ENCODE peak calls at places on chromosome 20, in seven cellular contexts. One of them, this sample, is unnamed.

GRCh38 chr20:23998392-23998791 is 9.8 kb upstream of the GGTLC1 start:
- DNase-seq in adipocyte: no peak
- DNase-seq in stimulated activated CD8-positive, alpha-beta memory T cell treated with anti-CD3 and anti-CD28 coated beads, Interleukin-12 subunit alpha, Interleukin-12 subunit beta, amount 100 ng/mL, for 1 hour: no peak
- DNase-seq in GM10248: no peak
- DNase-seq in hippocampal formation: no peak
- DNase-seq in ureter: no peak
- DNase-seq in CD8-positive, alpha-beta memory T cell: no peak
- DNase-seq in this sample: no peak

GRCh38 chr20:3612795-3613560 is 50.2 kb downstream of the GFRA4 start:
- DNase-seq in hippocampal formation: no peak
- DNase-seq in GM10248: no peak
- DNase-seq in adipocyte: no peak
- DNase-seq in ureter: no peak
- DNase-seq in CD8-positive, alpha-beta memory T cell: no peak
- DNase-seq in stimulated activated CD8-positive, alpha-beta memory T cell treated with anti-CD3 and anti-CD28 coated beads, Interleukin-12 subunit alpha, Interleukin-12 subunit beta, amount 100 ng/mL, for 1 hour: no peak
- DNase-seq in this sample: no peak

GRCh38 chr20:415820-416322 is 7.8 kb downstream of the RBCK1 start:
- DNase-seq in adipocyte: no peak
- DNase-seq in stimulated activated CD8-positive, alpha-beta memory T cell treated with anti-CD3 and anti-CD28 coated beads, Interleukin-12 subunit alpha, Interleukin-12 subunit beta, amount 100 ng/mL, for 1 hour: no peak
- DNase-seq in GM10248: no peak
- DNase-seq in ureter: no peak
- DNase-seq in hippocampal formation: no peak
- DNase-seq in CD8-positive, alpha-beta memory T cell: no peak
- DNase-seq in this sample: peak; percentile 84

GRCh38 chr20:62686869-62687830 is 21.5 kb upstream of the NTSR1 start:
- DNase-seq in ureter: no peak
- DNase-seq in GM10248: no peak
- DNase-seq in CD8-positive, alpha-beta memory T cell: no peak
- DNase-seq in stimulated activated CD8-positive, alpha-beta memory T cell treated with anti-CD3 and anti-CD28 coated beads, Interleukin-12 subunit alpha, Interleukin-12 subunit beta, amount 100 ng/mL, for 1 hour: no peak
- DNase-seq in hippocampal formation: no peak
- DNase-seq in adipocyte: no peak
- DNase-seq in this sample: no peak

GRCh38 chr20:9930142-9930541 is 91.3 kb upstream of the PAK5 start:
- DNase-seq in CD8-positive, alpha-beta memory T cell: no peak
- DNase-seq in stimulated activated CD8-positive, alpha-beta memory T cell treated with anti-CD3 and anti-CD28 coated beads, Interleukin-12 subunit alpha, Interleukin-12 subunit beta, amount 100 ng/mL, for 1 hour: no peak
- DNase-seq in adipocyte: no peak
- DNase-seq in hippocampal formation: no peak
- DNase-seq in ureter: no peak
- DNase-seq in GM10248: no peak
- DNase-seq in this sample: no peak

GRCh38 chr20:63831696-63832686 is 927 bp upstream of the ZBTB46 start:
- DNase-seq in ureter: no peak
- DNase-seq in stimulated activated CD8-positive, alpha-beta memory T cell treated with anti-CD3 and anti-CD28 coated beads, Interleukin-12 subunit alpha, Interleukin-12 subunit beta, amount 100 ng/mL, for 1 hour: no peak
- DNase-seq in hippocampal formation: no peak
- DNase-seq in GM10248: no peak
- DNase-seq in CD8-positive, alpha-beta memory T cell: no peak
- DNase-seq in adipocyte: peak; percentile 20
- DNase-seq in this sample: peak; percentile 59

GRCh38 chr20:44961868-44962267 is 1.7 kb upstream of the TOMM34 start:
- DNase-seq in ureter: no peak
- DNase-seq in hippocampal formation: no peak
- DNase-seq in stimulated activated CD8-positive, alpha-beta memory T cell treated with anti-CD3 and anti-CD28 coated beads, Interleukin-12 subunit alpha, Interleukin-12 subunit beta, amount 100 ng/mL, for 1 hour: no peak
- DNase-seq in CD8-positive, alpha-beta memory T cell: no peak
- DNase-seq in adipocyte: peak; percentile 16
- DNase-seq in GM10248: no peak
- DNase-seq in this sample: no peak

GRCh38 chr20:5918856-5919633 is 31.3 kb downstream of the TRMT6 start:
- DNase-seq in GM10248: no peak
- DNase-seq in ureter: no peak
- DNase-seq in stimulated activated CD8-positive, alpha-beta memory T cell treated with anti-CD3 and anti-CD28 coated beads, Interleukin-12 subunit alpha, Interleukin-12 subunit beta, amount 100 ng/mL, for 1 hour: no peak
- DNase-seq in hippocampal formation: no peak
- DNase-seq in adipocyte: peak; percentile 5
- DNase-seq in CD8-positive, alpha-beta memory T cell: no peak
- DNase-seq in this sample: no peak

GRCh38 chr20:62776692-62777527 is 19.4 kb upstream of the MRGBP start:
- DNase-seq in CD8-positive, alpha-beta memory T cell: peak; percentile 38
- DNase-seq in GM10248: peak; percentile 81
- DNase-seq in stimulated activated CD8-positive, alpha-beta memory T cell treated with anti-CD3 and anti-CD28 coated beads, Interleukin-12 subunit alpha, Interleukin-12 subunit beta, amount 100 ng/mL, for 1 hour: no peak
- DNase-seq in ureter: no peak
- DNase-seq in hippocampal formation: no peak
- DNase-seq in adipocyte: no peak
- DNase-seq in this sample: peak; percentile 71

GRCh38 chr20:44586986-44587980 is 4.9 kb downstream of the PKIG start:
- DNase-seq in CD8-positive, alpha-beta memory T cell: no peak
- DNase-seq in adipocyte: no peak
- DNase-seq in hippocampal formation: no peak
- DNase-seq in stimulated activated CD8-positive, alpha-beta memory T cell treated with anti-CD3 and anti-CD28 coated beads, Interleukin-12 subunit alpha, Interleukin-12 subunit beta, amount 100 ng/mL, for 1 hour: no peak
- DNase-seq in ureter: no peak
- DNase-seq in GM10248: no peak
- DNase-seq in this sample: no peak

GRCh38 chr20:58407201-58407873 is 18.3 kb downstream of the VAPB start:
- DNase-seq in adipocyte: no peak
- DNase-seq in stimulated activated CD8-positive, alpha-beta memory T cell treated with anti-CD3 and anti-CD28 coated beads, Interleukin-12 subunit alpha, Interleukin-12 subunit beta, amount 100 ng/mL, for 1 hour: no peak
- DNase-seq in GM10248: no peak
- DNase-seq in CD8-positive, alpha-beta memory T cell: no peak
- DNase-seq in ureter: no peak
- DNase-seq in hippocampal formation: no peak
- DNase-seq in this sample: no peak

GRCh38 chr20:61728326-61728725 is 337.4 kb downstream of the TAF4 start:
- DNase-seq in GM10248: no peak
- DNase-seq in CD8-positive, alpha-beta memory T cell: no peak
- DNase-seq in adipocyte: no peak
- DNase-seq in stimulated activated CD8-positive, alpha-beta memory T cell treated with anti-CD3 and anti-CD28 coated beads, Interleukin-12 subunit alpha, Interleukin-12 subunit beta, amount 100 ng/mL, for 1 hour: no peak
- DNase-seq in hippocampal formation: no peak
- DNase-seq in ureter: no peak
- DNase-seq in this sample: no peak

GRCh38 chr20:43948455-43948854 is 33.8 kb downstream of the TOX2 start:
- DNase-seq in CD8-positive, alpha-beta memory T cell: no peak
- DNase-seq in stimulated activated CD8-positive, alpha-beta memory T cell treated with anti-CD3 and anti-CD28 coated beads, Interleukin-12 subunit alpha, Interleukin-12 subunit beta, amount 100 ng/mL, for 1 hour: no peak
- DNase-seq in GM10248: no peak
- DNase-seq in ureter: no peak
- DNase-seq in hippocampal formation: no peak
- DNase-seq in adipocyte: no peak
- DNase-seq in this sample: no peak

GRCh38 chr20:34675993-34676641 is 775 bp downstream of the PIGU start:
- DNase-seq in CD8-positive, alpha-beta memory T cell: no peak
- DNase-seq in ureter: no peak
- DNase-seq in adipocyte: no peak
- DNase-seq in stimulated activated CD8-positive, alpha-beta memory T cell treated with anti-CD3 and anti-CD28 coated beads, Interleukin-12 subunit alpha, Interleukin-12 subunit beta, amount 100 ng/mL, for 1 hour: no peak
- DNase-seq in hippocampal formation: no peak
- DNase-seq in GM10248: no peak
- DNase-seq in this sample: no peak

GRCh38 chr20:59207235-59207634 is 43.6 kb downstream of the ZNF831 start:
- DNase-seq in hippocampal formation: no peak
- DNase-seq in ureter: no peak
- DNase-seq in CD8-positive, alpha-beta memory T cell: no peak
- DNase-seq in adipocyte: no peak
- DNase-seq in GM10248: no peak
- DNase-seq in stimulated activated CD8-positive, alpha-beta memory T cell treated with anti-CD3 and anti-CD28 coated beads, Interleukin-12 subunit alpha, Interleukin-12 subunit beta, amount 100 ng/mL, for 1 hour: no peak
- DNase-seq in this sample: no peak

GRCh38 chr20:4713401-4713800 is 8.3 kb upstream of the PRND start:
- DNase-seq in stimulated activated CD8-positive, alpha-beta memory T cell treated with anti-CD3 and anti-CD28 coated beads, Interleukin-12 subunit alpha, Interleukin-12 subunit beta, amount 100 ng/mL, for 1 hour: no peak
- DNase-seq in CD8-positive, alpha-beta memory T cell: no peak
- DNase-seq in hippocampal formation: no peak
- DNase-seq in ureter: no peak
- DNase-seq in GM10248: no peak
- DNase-seq in adipocyte: no peak
- DNase-seq in this sample: peak; percentile 11